ENCODE peak calls at places on chromosomes 5 and 9, in five cellular contexts. S is Caco-2, H is endothelial cell, Y is glutamatergic neuron, X is right atrium auricular region. O is an unnamed sample.

GRCh38 chr5:113095831-113096230 is 119.2 kb downstream of the DCP2 start:
- DNase-seq in S (no peak), H (no peak), Y (no peak), X (no peak), O (no peak)

GRCh38 chr5:96637191-96637590 is 25.0 kb upstream of the CAST start:
- DNase-seq in S (peak), H (no peak), Y (no peak), X (no peak), O (no peak)

GRCh38 chr9:129026442-129027223 is 1.5 kb downstream of the SH3GLB2 start:
- DNase-seq in S (peak), H (no peak), Y (peak), X (no peak), O (no peak)

GRCh38 chr9:89810434-89810833 is 205.6 kb downstream of the GADD45G start:
- DNase-seq in S (no peak), H (no peak), Y (no peak), X (no peak), O (peak)

GRCh38 chr5:132506094-132506692 is 15.6 kb upstream of the IRF1 start:
- DNase-seq in S (peak), H (no peak), Y (no peak), X (no peak), O (peak)

GRCh38 chr5:179699640-179700298 is 1.0 kb downstream of the CANX start:
- DNase-seq in S (peak), H (no peak), Y (no peak), X (no peak), O (no peak)

GRCh38 chr5:179319123-179319522 is 26.1 kb downstream of the ADAMTS2 start:
- DNase-seq in S (no peak), H (no peak), Y (peak), X (no peak), O (no peak)

GRCh38 chr9:20320921-20321320 is 301.4 kb downstream of the MLLT3 start:
- DNase-seq in S (no peak), H (no peak), Y (no peak), X (no peak), O (no peak)

GRCh38 chr5:1011226-1011631 is 2.6 kb downstream of the NKD2 start:
- DNase-seq in S (peak), H (peak), Y (peak), X (no peak), O (no peak)

GRCh38 chr9:89743576-89744254 is 138.9 kb downstream of the GADD45G start:
- DNase-seq in S (peak), H (no peak), Y (no peak), X (no peak), O (no peak)

GRCh38 chr5:30405821-30406220 is 787.7 kb upstream of the CDH6 start:
- DNase-seq in S (no peak), H (no peak), Y (no peak), X (no peak), O (no peak)

GRCh38 chr9:92094655-92095054 is 20.6 kb downstream of the SPTLC1 start:
- DNase-seq in S (no peak), H (no peak), Y (no peak), X (no peak), O (no peak)

GRCh38 chr5:151619812-151620462 is 28.8 kb upstream of the FAT2 start:
- DNase-seq in S (peak), H (no peak), Y (no peak), X (no peak), O (peak)

GRCh38 chr5:68754536-68754935 is 339.3 kb upstream of the SLC30A5 start:
- DNase-seq in S (no peak), H (no peak), Y (no peak), X (no peak), O (no peak)

GRCh38 chr9:76456202-76456926 is 2.6 kb upstream of the GCNT1 start:
- DNase-seq in S (peak), H (peak), Y (no peak), X (no peak), O (no peak)

GRCh38 chr5:94267350-94267899 is 351.0 kb downstream of the KIAA0825 start:
- DNase-seq in S (no peak), H (no peak), Y (no peak), X (no peak), O (no peak)

GRCh38 chr5:94329115-94329514 is 289.3 kb downstream of the KIAA0825 start:
- DNase-seq in S (no peak), H (no peak), Y (no peak), X (no peak), O (no peak)

GRCh38 chr5:78050888-78051287 is 243.6 kb downstream of the AP3B1 start:
- DNase-seq in S (no peak), H (no peak), Y (no peak), X (no peak), O (no peak)

GRCh38 chr5:54457094-54457531 is 1.6 kb downstream of the HSPB3 start:
- DNase-seq in S (peak), H (no peak), Y (no peak), X (no peak), O (no peak)

GRCh38 chr9:127825319-127826051 is 22.8 kb downstream of the FPGS start:
- DNase-seq in S (peak), H (peak), Y (peak), X (no peak), O (no peak)

GRCh38 chr5:170479484-170479883 is 24.3 kb upstream of the KCNIP1 start:
- DNase-seq in S (peak), H (no peak), Y (no peak), X (peak), O (no peak)

GRCh38 chr5:81749562-81750307 is 1.2 kb downstream of the SSBP2 start:
- DNase-seq in S (peak), H (peak), Y (peak), X (no peak), O (peak)

GRCh38 chr5:36570268-36570667 is 36.1 kb upstream of the SLC1A3 start:
- DNase-seq in S (no peak), H (no peak), Y (no peak), X (no peak), O (no peak)

GRCh38 chr5:73867344-73868335 is 241.6 kb downstream of the ARHGEF28 start:
- DNase-seq in S (no peak), H (no peak), Y (no peak), X (no peak), O (no peak)

GRCh38 chr9:109203761-109204360 is 36.8 kb upstream of the FRRS1L start:
- DNase-seq in S (no peak), H (no peak), Y (no peak), X (no peak), O (no peak)

GRCh38 chr9:98009926-98010325 is 26.8 kb downstream of the ANP32B start:
- DNase-seq in S (no peak), H (peak), Y (no peak), X (no peak), O (no peak)

GRCh38 chr5:956941-957729 is 51.5 kb upstream of the NKD2 start:
- DNase-seq in S (peak), H (peak), Y (no peak), X (no peak), O (peak)

GRCh38 chr9:89755835-89756234 is 151.0 kb downstream of the GADD45G start:
- DNase-seq in S (no peak), H (no peak), Y (no peak), X (no peak), O (no peak)

GRCh38 chr9:93815677-93816076 is 139.5 kb downstream of the BARX1 start:
- DNase-seq in S (no peak), H (no peak), Y (no peak), X (no peak), O (no peak)

GRCh38 chr5:34959323-34959722 is 30.0 kb downstream of the DNAJC21 start:
- DNase-seq in S (no peak), H (no peak), Y (no peak), X (no peak), O (no peak)

GRCh38 chr5:91906027-91906426 is 522.9 kb upstream of the ARRDC3 start:
- DNase-seq in S (no peak), H (no peak), Y (no peak), X (no peak), O (no peak)

GRCh38 chr5:13957032-13957645 is 12.7 kb upstream of the DNAH5 start:
- DNase-seq in S (peak), H (peak), Y (no peak), X (no peak), O (no peak)

GRCh38 chr5:78162253-78162862 is 132.1 kb downstream of the AP3B1 start:
- DNase-seq in S (peak), H (peak), Y (no peak), X (no peak), O (no peak)

GRCh38 chr5:1119312-1119831 is 7.5 kb upstream of the SLC12A7 start:
- DNase-seq in S (no peak), H (no peak), Y (no peak), X (no peak), O (no peak)

GRCh38 chr5:151344088-151344487 is 3.3 kb downstream of the SLC36A2 start:
- DNase-seq in S (no peak), H (no peak), Y (no peak), X (no peak), O (peak)

GRCh38 chr5:168409601-168410458 is 76.4 kb upstream of the RARS1 start:
- DNase-seq in S (no peak), H (no peak), Y (no peak), X (no peak), O (no peak)

GRCh38 chr9:115369322-115369957 is 251.5 kb upstream of the TNC start:
- DNase-seq in S (no peak), H (no peak), Y (no peak), X (no peak), O (peak)

GRCh38 chr9:68750786-68751185 is 45.7 kb downstream of the PIP5K1B start:
- DNase-seq in S (no peak), H (no peak), Y (no peak), X (no peak), O (no peak)

GRCh38 chr9:99226054-99226453 is 4.0 kb downstream of the SEC61B start:
- DNase-seq in S (no peak), H (no peak), Y (no peak), X (no peak), O (no peak)

GRCh38 chr9:99221623-99222415 is at the start of the genes ALG2 and SEC61B:
- DNase-seq in S (peak), H (peak), Y (peak), X (peak), O (peak)

GRCh38 chr9:99221266-99221622 is 498 bp downstream of the ALG2 start:
- DNase-seq in S (no peak), H (no peak), Y (no peak), X (no peak), O (no peak)

GRCh38 chr9:99224445-99224844 is 2.4 kb downstream of the SEC61B start:
- DNase-seq in S (no peak), H (no peak), Y (no peak), X (no peak), O (no peak)

DNA sequence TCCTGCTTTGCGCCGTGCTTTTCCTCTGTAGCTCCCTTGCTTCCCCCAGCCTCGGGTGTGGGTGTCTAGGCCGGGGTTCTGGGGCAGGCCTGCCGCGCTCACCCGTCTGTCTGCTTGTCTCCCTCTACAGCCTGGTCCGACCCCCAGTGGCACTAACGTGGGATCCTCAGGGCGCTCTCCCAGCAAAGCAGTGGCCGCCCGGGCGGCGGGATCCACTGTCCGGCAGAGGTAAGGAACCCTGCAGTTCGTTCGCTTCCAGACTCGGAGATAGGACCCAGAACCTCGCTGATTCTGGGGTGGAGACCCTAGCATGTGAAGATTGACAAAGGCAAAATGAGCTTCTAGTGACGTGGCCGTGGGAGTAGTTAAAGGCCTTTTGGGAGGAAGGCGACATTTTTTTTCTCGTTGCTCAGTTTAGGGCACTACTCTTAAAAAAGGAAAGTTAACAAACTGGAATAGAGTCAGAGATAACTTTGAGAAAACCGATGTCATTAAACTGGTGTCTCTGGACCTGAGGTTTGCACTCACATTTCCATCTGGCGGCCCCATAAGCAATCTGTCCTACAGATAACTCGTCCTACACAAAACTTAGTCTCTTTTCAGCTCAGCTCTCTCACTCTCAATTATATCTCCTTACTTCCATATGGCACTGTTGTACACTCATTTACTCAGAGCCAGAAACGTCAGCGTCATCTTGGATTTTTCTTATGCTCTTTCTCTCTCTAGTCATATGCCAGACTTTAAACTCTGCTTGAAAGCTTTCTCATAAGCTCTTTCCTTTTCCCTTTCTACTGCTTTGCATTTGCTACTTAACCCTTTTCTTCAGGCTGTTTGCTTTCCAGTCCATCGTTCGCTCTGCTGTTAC is 566 bp downstream of the SEC61B start:
- DNase-seq in S (no peak), H (no peak), Y (no peak), X (no peak), O (no peak)
- TF ChIP-seq CTCF in S (no peak), H (no peak), Y (no peak), X (no peak), O (no peak)

GRCh38 chr9:13351768-13352386 is 72.4 kb upstream of the MPDZ start:
- DNase-seq in S (no peak), H (peak), Y (no peak), X (no peak), O (no peak)
- TF ChIP-seq CTCF in S (peak), H (peak), Y (peak), X (peak), O (peak)

GRCh38 chr5:37896159-37896558 is 56.3 kb upstream of the GDNF start:
- DNase-seq in S (no peak), H (no peak), Y (no peak), X (no peak), O (no peak)

GRCh38 chr5:37902323-37902722 is 62.5 kb upstream of the GDNF start:
- DNase-seq in S (no peak), H (no peak), Y (no peak), X (no peak), O (no peak)

GRCh38 chr5:37899037-37899436 is 59.2 kb upstream of the GDNF start:
- DNase-seq in S (no peak), H (no peak), Y (no peak), X (no peak), O (no peak)

GRCh38 chr5:37905230-37905629 is 65.4 kb upstream of the GDNF start:
- DNase-seq in S (no peak), H (no peak), Y (no peak), X (no peak), O (no peak)

GRCh38 chr5:37900692-37901091 is 60.9 kb upstream of the GDNF start:
- DNase-seq in S (peak), H (no peak), Y (no peak), X (peak), O (no peak)
- TF ChIP-seq CTCF in S (peak), H (no peak), Y (no peak), X (no peak), O (no peak)

GRCh38 chr9:72726951-72727350 is 205.5 kb downstream of the TMC1 start:
- DNase-seq in S (no peak), H (no peak), Y (no peak), X (no peak), O (no peak)

GRCh38 chr9:72733896-72734295 is 212.5 kb downstream of the TMC1 start:
- DNase-seq in S (no peak), H (no peak), Y (no peak), X (no peak), O (no peak)

DNA sequence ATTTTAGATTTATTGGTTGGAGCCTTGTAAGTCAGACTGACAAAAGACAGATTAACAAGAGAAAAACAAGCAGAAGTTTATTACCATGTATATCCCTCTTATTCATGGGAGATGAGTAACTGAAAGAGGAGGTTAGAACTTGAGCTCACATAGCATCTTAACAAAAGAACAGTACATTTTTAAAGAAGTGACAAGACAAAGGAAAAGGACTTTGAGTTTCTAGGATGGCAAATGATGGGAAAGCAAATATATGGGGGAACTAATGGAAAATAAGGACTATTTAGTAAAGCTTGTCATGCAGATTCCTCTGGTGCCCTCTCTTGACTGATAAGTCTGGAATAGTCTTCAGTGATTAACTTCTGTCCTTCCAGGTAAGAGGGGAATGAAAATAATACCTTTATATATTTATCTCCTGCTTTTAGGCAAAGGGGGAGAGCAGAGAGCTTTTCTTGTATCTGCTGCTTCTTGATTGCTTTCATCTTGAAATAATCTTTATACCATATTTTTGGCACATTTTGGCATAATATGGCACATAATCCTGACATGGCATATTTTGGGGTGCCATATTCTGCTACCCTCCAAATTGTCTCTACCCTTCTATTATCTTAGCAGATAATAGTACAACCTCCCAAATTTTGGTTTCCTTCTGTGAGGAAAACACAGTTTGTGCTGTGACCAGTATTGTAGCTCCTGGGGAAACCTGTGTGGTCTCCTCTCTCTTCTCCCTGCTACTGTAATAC is 206.8 kb downstream of the TMC1 start:
- DNase-seq in S (no peak), H (no peak), Y (no peak), X (no peak), O (no peak)
- TF ChIP-seq CTCF in S (no peak), H (no peak), Y (no peak), X (no peak), O (no peak)

DNA sequence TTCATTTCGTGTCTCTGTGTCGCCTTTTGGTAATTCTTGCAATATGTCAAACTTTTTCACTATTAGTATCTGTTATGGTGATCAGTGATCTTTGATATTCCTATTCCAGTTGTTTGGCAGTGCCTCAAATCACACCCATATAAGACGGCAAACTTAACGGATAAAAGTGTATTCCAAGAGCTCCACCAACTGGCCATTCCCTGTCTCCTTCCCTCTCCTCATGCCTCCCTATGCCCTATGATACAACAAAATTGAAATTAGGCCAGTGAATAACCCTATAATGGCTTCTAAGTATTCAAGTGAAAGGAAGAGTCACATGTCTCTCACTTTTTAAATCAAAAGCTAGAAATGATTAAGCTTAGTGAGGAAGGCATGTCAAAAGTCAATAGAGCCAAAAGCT is 74.8 kb downstream of the CDK5RAP2 start:
- DNase-seq in S (no peak), H (no peak), Y (no peak), X (no peak), O (no peak)
- TF ChIP-seq CTCF in S (no peak), H (no peak), Y (no peak), X (no peak), O (no peak)